ENCODE peak calls at places on chromosomes 12 and 14, in eight cellular contexts. B, L, N, R, E, U, J and A are unnamed samples.

GRCh38 chr14:56413721-56414120 is 165.9 kb upstream of the TMEM260 start:
- DNase-seq in B (no peak), L (no peak), N (no peak), R (no peak), E (no peak), U (no peak), J (no peak), A (no peak)

GRCh38 chr14:71117839-71118743 is 210.8 kb downstream of the PCNX1 start:
- DNase-seq in B (no peak), L (peak; percentile 79), N (peak; percentile 64), R (peak; percentile 48), E (no peak), U (no peak), J (no peak), A (no peak)

GRCh38 chr14:72824051-72824450 is 69.8 kb downstream of the DPF3 start:
- DNase-seq in B (no peak), L (no peak), N (no peak), R (no peak), E (no peak), U (no peak), J (no peak), A (no peak)

GRCh38 chr12:119415714-119416113 is 81.2 kb downstream of the CCDC60 start:
- DNase-seq in B (no peak), L (peak; percentile 7), N (no peak), R (no peak), E (no peak), U (no peak), J (no peak), A (no peak)

GRCh38 chr12:47942327-47943230 is 20.8 kb upstream of the TMEM106C start:
- DNase-seq in B (no peak), L (no peak), N (no peak), R (no peak), E (peak; percentile 32), U (no peak), J (no peak), A (no peak)

GRCh38 chr12:77625441-77625840 is 205.3 kb upstream of the NAV3 start:
- DNase-seq in B (no peak), L (peak; percentile 48), N (peak; percentile 62), R (no peak), E (no peak), U (no peak), J (peak; percentile 92), A (peak; percentile 2)

GRCh38 chr12:79964100-79964627 is 29.3 kb upstream of the PPP1R12A start:
- DNase-seq in B (no peak), L (no peak), N (no peak), R (no peak), E (no peak), U (no peak), J (no peak), A (no peak)

GRCh38 chr12:116164263-116164817 is 113.2 kb downstream of the MED13L start:
- DNase-seq in B (no peak), L (peak; percentile 42), N (no peak), R (no peak), E (no peak), U (no peak), J (no peak), A (no peak)

GRCh38 chr12:70590051-70590450 is 47.2 kb downstream of the PTPRB start:
- DNase-seq in B (peak; percentile 76), L (peak; percentile 76), N (peak; percentile 41), R (peak; percentile 82), E (peak; percentile 65), U (peak; percentile 20), J (peak; percentile 57), A (no peak)

GRCh38 chr12:113896194-113896593 is 69.9 kb downstream of the RBM19 start:
- DNase-seq in B (no peak), L (no peak), N (no peak), R (no peak), E (no peak), U (no peak), J (no peak), A (no peak)

GRCh38 chr12:121000530-121000929 is 15.8 kb downstream of the C12orf43 start:
- DNase-seq in B (no peak), L (no peak), N (no peak), R (no peak), E (no peak), U (no peak), J (no peak), A (no peak)

GRCh38 chr14:79018846-79019245 is 848.7 kb downstream of the NRXN3 start:
- DNase-seq in B (no peak), L (peak; percentile 35), N (peak; percentile 7), R (no peak), E (no peak), U (no peak), J (peak; percentile 39), A (peak; percentile 7)

GRCh38 chr12:111209779-111210178 is 159.1 kb downstream of the PHETA1 start:
- DNase-seq in B (no peak), L (no peak), N (no peak), R (no peak), E (no peak), U (no peak), J (no peak), A (no peak)

GRCh38 chr12:78403681-78404080 is 460.9 kb upstream of the SYT1 start:
- DNase-seq in B (no peak), L (peak; percentile 40), N (no peak), R (no peak), E (no peak), U (no peak), J (peak; percentile 63), A (no peak)

GRCh38 chr14:21263284-21264024 is 5.8 kb downstream of the HNRNPC start:
- DNase-seq in B (no peak), L (peak; percentile 59), N (no peak), R (no peak), E (no peak), U (no peak), J (no peak), A (no peak)

GRCh38 chr12:102120886-102121285 is 903 bp downstream of the PARPBP start:
- DNase-seq in B (no peak), L (peak; percentile 30), N (no peak), R (peak; percentile 16), E (peak; percentile 41), U (no peak), J (peak; percentile 29), A (peak; percentile 25)

GRCh38 chr14:72625689-72626088 is 268.2 kb downstream of the DPF3 start:
- DNase-seq in B (no peak), L (no peak), N (no peak), R (no peak), E (no peak), U (no peak), J (no peak), A (no peak)

GRCh38 chr14:42563313-42563712 is 956.6 kb downstream of the LRFN5 start:
- DNase-seq in B (no peak), L (no peak), N (no peak), R (no peak), E (no peak), U (no peak), J (no peak), A (no peak)

GRCh38 chr14:38737657-38738056 is 365.4 kb downstream of the SEC23A start:
- DNase-seq in B (peak; percentile 13), L (no peak), N (no peak), R (no peak), E (no peak), U (no peak), J (no peak), A (no peak)

GRCh38 chr12:27024291-27024690 is 1.9 kb downstream of the MED21 start:
- DNase-seq in B (no peak), L (no peak), N (no peak), R (no peak), E (no peak), U (no peak), J (no peak), A (no peak)

GRCh38 chr14:59897757-59898383 is 22.1 kb upstream of the LRRC9 start:
- DNase-seq in B (peak; percentile 10), L (no peak), N (no peak), R (peak; percentile 20), E (peak; percentile 9), U (peak; percentile 20), J (no peak), A (no peak)

GRCh38 chr14:82757775-82758174 is 1224.1 kb upstream of the SEL1L start:
- DNase-seq in B (no peak), L (no peak), N (no peak), R (no peak), E (no peak), U (no peak), J (no peak), A (no peak)

GRCh38 chr12:104877107-104877705 is 80.9 kb downstream of the SLC41A2 start:
- DNase-seq in B (peak; percentile 41), L (peak; percentile 56), N (no peak), R (peak; percentile 10), E (peak; percentile 44), U (peak; percentile 25), J (no peak), A (peak; percentile 55)

GRCh38 chr12:42129595-42130204 is 15.0 kb downstream of the GXYLT1 start:
- DNase-seq in B (no peak), L (peak; percentile 79), N (no peak), R (no peak), E (peak; percentile 38), U (peak; percentile 31), J (peak; percentile 50), A (no peak)

GRCh38 chr14:100345711-100346110 is 22.6 kb downstream of the SLC25A47 start:
- DNase-seq in B (no peak), L (no peak), N (no peak), R (no peak), E (no peak), U (no peak), J (no peak), A (no peak)

GRCh38 chr14:77140937-77141591 is 527 bp downstream of the ZDHHC22 start:
- DNase-seq in B (peak; percentile 47), L (peak; percentile 22), N (no peak), R (no peak), E (no peak), U (no peak), J (peak; percentile 14), A (peak; percentile 44)

GRCh38 chr12:5973461-5974115 is 28.5 kb upstream of the ANO2 start:
- DNase-seq in B (no peak), L (no peak), N (no peak), R (no peak), E (no peak), U (no peak), J (no peak), A (no peak)

GRCh38 chr12:51714666-51715065 is 123.6 kb downstream of the SCN8A start:
- DNase-seq in B (no peak), L (peak; percentile 29), N (no peak), R (no peak), E (no peak), U (no peak), J (peak; percentile 41), A (no peak)

GRCh38 chr12:26007563-26007962 is 49.1 kb downstream of the RASSF8 start:
- DNase-seq in B (no peak), L (no peak), N (no peak), R (no peak), E (no peak), U (no peak), J (no peak), A (no peak)

GRCh38 chr14:104316121-104316722 is 177.8 kb downstream of the KIF26A start:
- DNase-seq in B (peak; percentile 4), L (no peak), N (no peak), R (peak; percentile 67), E (no peak), U (no peak), J (no peak), A (no peak)